ENCODE peak calls at places on chromosomes 16 and 17, in nine cellular contexts. One of them, this sample, is unnamed.

GRCh38 chr16:65574311-65574966 is 452.6 kb upstream of the CDH11 start:
- DNase-seq in psoas muscle: no peak
- DNase-seq in HuH-7: no peak
- DNase-seq in progenitor cell of endocrine pancreas: no peak
- DNase-seq in Calu3: no peak
- DNase-seq in AG08395: no peak
- DNase-seq in colonic mucosa: no peak
- DNase-seq in kidney epithelial cell: no peak
- DNase-seq in posterior vena cava: no peak
- DNase-seq in this sample: no peak

GRCh38 chr17:77045441-77046041 is 95.2 kb upstream of the SEC14L1 start:
- DNase-seq in psoas muscle: no peak
- DNase-seq in HuH-7: no peak
- DNase-seq in progenitor cell of endocrine pancreas: no peak
- DNase-seq in Calu3: no peak
- DNase-seq in AG08395: no peak
- DNase-seq in colonic mucosa: no peak
- DNase-seq in kidney epithelial cell: no peak
- DNase-seq in posterior vena cava: no peak
- DNase-seq in this sample: no peak

GRCh38 chr17:51121620-51122472 is 1.2 kb upstream of the SPAG9 start:
- DNase-seq in psoas muscle: peak; percentile 92
- DNase-seq in HuH-7: peak; percentile 84
- DNase-seq in progenitor cell of endocrine pancreas: peak; percentile 24
- DNase-seq in Calu3: peak; percentile 94
- DNase-seq in AG08395: peak; percentile 95
- DNase-seq in colonic mucosa: peak; percentile 93
- DNase-seq in kidney epithelial cell: peak; percentile 94
- DNase-seq in posterior vena cava: peak; percentile 96
- DNase-seq in this sample: peak; percentile 89

GRCh38 chr17:58268326-58268725 is 12.4 kb downstream of the MPO start:
- DNase-seq in psoas muscle: no peak
- DNase-seq in HuH-7: no peak
- DNase-seq in progenitor cell of endocrine pancreas: no peak
- DNase-seq in Calu3: no peak
- DNase-seq in AG08395: no peak
- DNase-seq in colonic mucosa: no peak
- DNase-seq in kidney epithelial cell: no peak
- DNase-seq in posterior vena cava: no peak
- DNase-seq in this sample: no peak

GRCh38 chr17:76707985-76708807 is 2.6 kb downstream of the MXRA7 start:
- DNase-seq in psoas muscle: peak; percentile 35
- DNase-seq in HuH-7: peak; percentile 72
- DNase-seq in progenitor cell of endocrine pancreas: peak; percentile 38
- DNase-seq in Calu3: no peak
- DNase-seq in AG08395: no peak
- DNase-seq in colonic mucosa: no peak
- DNase-seq in kidney epithelial cell: no peak
- DNase-seq in posterior vena cava: no peak
- DNase-seq in this sample: no peak

GRCh38 chr17:67689534-67690177 is 28.1 kb upstream of the NOL11 start:
- DNase-seq in psoas muscle: no peak
- DNase-seq in HuH-7: peak; percentile 54
- DNase-seq in progenitor cell of endocrine pancreas: peak; percentile 23
- DNase-seq in Calu3: peak; percentile 53
- DNase-seq in AG08395: peak; percentile 77
- DNase-seq in colonic mucosa: peak; percentile 64
- DNase-seq in kidney epithelial cell: peak; percentile 35
- DNase-seq in posterior vena cava: no peak
- DNase-seq in this sample: peak; percentile 68

GRCh38 chr16:86398622-86399021 is 111.7 kb upstream of the FOXF1 start:
- DNase-seq in psoas muscle: no peak
- DNase-seq in HuH-7: no peak
- DNase-seq in progenitor cell of endocrine pancreas: no peak
- DNase-seq in Calu3: no peak
- DNase-seq in AG08395: no peak
- DNase-seq in colonic mucosa: no peak
- DNase-seq in kidney epithelial cell: no peak
- DNase-seq in posterior vena cava: no peak
- DNase-seq in this sample: no peak

GRCh38 chr17:15944720-15945492 is at the start of gene ADORA2B:
- DNase-seq in psoas muscle: peak; percentile 66
- DNase-seq in HuH-7: peak; percentile 87
- DNase-seq in progenitor cell of endocrine pancreas: peak; percentile 69
- DNase-seq in Calu3: peak; percentile 76
- DNase-seq in AG08395: peak; percentile 82
- DNase-seq in colonic mucosa: peak; percentile 75
- DNase-seq in kidney epithelial cell: no peak
- DNase-seq in posterior vena cava: peak; percentile 87
- DNase-seq in this sample: peak; percentile 53

GRCh38 chr16:10959161-10959560 is 14.8 kb downstream of the CLEC16A start:
- DNase-seq in psoas muscle: no peak
- DNase-seq in HuH-7: no peak
- DNase-seq in progenitor cell of endocrine pancreas: no peak
- DNase-seq in Calu3: no peak
- DNase-seq in AG08395: no peak
- DNase-seq in colonic mucosa: no peak
- DNase-seq in kidney epithelial cell: no peak
- DNase-seq in posterior vena cava: no peak
- DNase-seq in this sample: no peak

This sample was measured in Caco-2.